ENCODE peak calls at places on chromosomes 1 and 21, in eight cellular contexts. Q is stimulated activated CD8-positive, alpha-beta memory T cell treated with anti-CD3 and anti-CD28 coated beads, Interleukin-2, amount 100 ng/mL, for 1 hour; T is mesothelial cell of epicardium; Z is foreskin keratinocyte; G is germinal center; J is prostate gland; Y is myocyte; A is activated gamma-delta T cell treated with anti-CD3 and anti-CD28 coated beads, Interleukin-2, amount 50 U/mL, for 16 hours. D is an unnamed sample.

GRCh38 chr1:41613646-41614592 is 129.4 kb upstream of the EDN2 start:
- DNase-seq in Q (no peak), T (no peak), Z (peak), G (no peak), J (no peak), Y (peak), A (no peak), D (no peak)

GRCh38 chr1:159266832-159267231 is 35.3 kb upstream of the FCER1A start:
- DNase-seq in Q (no peak), T (no peak), Z (peak), G (no peak), J (no peak), Y (no peak), A (no peak), D (no peak)

GRCh38 chr1:216425577-216425976 is 2.3 kb upstream of the USH2A start:
- DNase-seq in Q (no peak), T (no peak), Z (peak), G (no peak), J (no peak), Y (no peak), A (no peak), D (no peak)

GRCh38 chr1:60709426-60709825 is 372.9 kb upstream of the NFIA start:
- DNase-seq in Q (no peak), T (no peak), Z (no peak), G (no peak), J (no peak), Y (no peak), A (no peak), D (no peak)

GRCh38 chr1:25620701-25621350 is 4.2 kb downstream of the MAN1C1 start:
- DNase-seq in Q (no peak), T (no peak), Z (no peak), G (no peak), J (no peak), Y (no peak), A (no peak), D (no peak)

GRCh38 chr1:99246152-99246551 is 18.1 kb upstream of the PLPPR4 start:
- DNase-seq in Q (no peak), T (no peak), Z (no peak), G (no peak), J (no peak), Y (no peak), A (no peak), D (no peak)

GRCh38 chr1:38852780-38853179 is 6.8 kb downstream of the RRAGC start:
- DNase-seq in Q (no peak), T (no peak), Z (no peak), G (no peak), J (no peak), Y (no peak), A (no peak), D (no peak)

GRCh38 chr21:17602874-17603273 is 9.8 kb downstream of the BTG3 start:
- DNase-seq in Q (no peak), T (no peak), Z (no peak), G (no peak), J (no peak), Y (peak), A (no peak), D (no peak)

GRCh38 chr1:109984190-109984455 is 442 bp upstream of the AHCYL1 start:
- DNase-seq in Q (no peak), T (no peak), Z (no peak), G (no peak), J (no peak), Y (no peak), A (no peak), D (no peak)

GRCh38 chr1:183090386-183091006 is 67.3 kb downstream of the LAMC1 start:
- DNase-seq in Q (no peak), T (no peak), Z (no peak), G (no peak), J (peak), Y (no peak), A (no peak), D (no peak)

GRCh38 chr1:59779949-59780348 is 34.8 kb upstream of the HOOK1 start:
- DNase-seq in Q (no peak), T (no peak), Z (no peak), G (no peak), J (no peak), Y (no peak), A (no peak), D (no peak)

GRCh38 chr1:33322109-33322508 is 1.2 kb upstream of the A3GALT2 start:
- DNase-seq in Q (no peak), T (no peak), Z (no peak), G (no peak), J (no peak), Y (no peak), A (no peak), D (no peak)

GRCh38 chr1:179353546-179353945 is 12.2 kb upstream of the AXDND1 start:
- DNase-seq in Q (no peak), T (no peak), Z (peak), G (no peak), J (no peak), Y (peak), A (no peak), D (no peak)

GRCh38 chr1:24748191-24749121 is 3.2 kb downstream of the CLIC4 start:
- DNase-seq in Q (no peak), T (no peak), Z (no peak), G (peak), J (no peak), Y (no peak), A (no peak), D (no peak)

GRCh38 chr1:103489881-103490280 is 35.6 kb upstream of the RNPC3 start:
- DNase-seq in Q (no peak), T (no peak), Z (peak), G (no peak), J (no peak), Y (peak), A (no peak), D (no peak)

GRCh38 chr1:172951728-172952365 is 98.9 kb downstream of the TNFSF18 start:
- DNase-seq in Q (no peak), T (no peak), Z (peak), G (no peak), J (peak), Y (peak), A (no peak), D (no peak)

GRCh38 chr1:178126790-178127189 is 32.9 kb downstream of the RASAL2 start:
- DNase-seq in Q (no peak), T (no peak), Z (peak), G (no peak), J (no peak), Y (peak), A (no peak), D (no peak)

GRCh38 chr1:208213786-208214185 is 30.4 kb downstream of the PLXNA2 start:
- DNase-seq in Q (no peak), T (no peak), Z (no peak), G (no peak), J (no peak), Y (no peak), A (no peak), D (no peak)

GRCh38 chr1:180881806-180882509 is 30.7 kb upstream of the KIAA1614 start:
- DNase-seq in Q (no peak), T (no peak), Z (peak), G (peak), J (no peak), Y (peak), A (no peak), D (peak)

GRCh38 chr1:32818804-32819541 is 1.5 kb downstream of the S100PBP start:
- DNase-seq in Q (no peak), T (no peak), Z (no peak), G (peak), J (no peak), Y (no peak), A (no peak), D (no peak)

GRCh38 chr1:161792740-161793139 is 26.6 kb downstream of the ATF6 start:
- DNase-seq in Q (no peak), T (no peak), Z (peak), G (peak), J (peak), Y (peak), A (no peak), D (peak)

GRCh38 chr1:24567792-24568388 is 12.0 kb downstream of the NCMAP start:
- DNase-seq in Q (no peak), T (no peak), Z (peak), G (no peak), J (peak), Y (no peak), A (no peak), D (no peak)

GRCh38 chr1:6102227-6102845 is 56.6 kb downstream of the KCNAB2 start:
- DNase-seq in Q (no peak), T (no peak), Z (no peak), G (no peak), J (no peak), Y (no peak), A (no peak), D (no peak)

GRCh38 chr1:223713546-223714420 is 1.4 kb downstream of the CAPN2 start:
- DNase-seq in Q (no peak), T (no peak), Z (peak), G (no peak), J (no peak), Y (peak), A (no peak), D (no peak)